ENCODE peak calls at places on chromosomes 7 and 10, in nine cellular contexts. One of them, this sample, is unnamed.

GRCh38 chr7:158685727-158686126 is 18.9 kb downstream of the NCAPG2 start:
- DNase-seq in ureter: no peak
- DNase-seq in cerebellar cortex: no peak
- DNase-seq in AG10803: peak
- DNase-seq in esophagus squamous epithelium: no peak
- DNase-seq in HEK293T: no peak
- DNase-seq in cerebellum: no peak
- DNase-seq in pancreas: no peak
- DNase-seq in ACHN: no peak
- DNase-seq in this sample: no peak

GRCh38 chr7:22799633-22800032 is 23.0 kb downstream of the TOMM7 start:
- DNase-seq in cerebellum: no peak
- DNase-seq in AG10803: no peak
- DNase-seq in cerebellar cortex: no peak
- DNase-seq in HEK293T: no peak
- DNase-seq in esophagus squamous epithelium: no peak
- DNase-seq in pancreas: no peak
- DNase-seq in ACHN: no peak
- DNase-seq in ureter: no peak
- DNase-seq in this sample: no peak

GRCh38 chr10:24858244-24858907 is 94.0 kb downstream of the PRTFDC1 start:
- DNase-seq in AG10803: peak
- DNase-seq in cerebellum: no peak
- DNase-seq in ACHN: no peak
- DNase-seq in ureter: no peak
- DNase-seq in cerebellar cortex: no peak
- DNase-seq in esophagus squamous epithelium: no peak
- DNase-seq in HEK293T: no peak
- DNase-seq in pancreas: no peak
- DNase-seq in this sample: no peak

GRCh38 chr10:72319416-72320254 is 35.1 kb downstream of the DNAJB12 start:
- DNase-seq in cerebellum: no peak
- DNase-seq in pancreas: peak
- DNase-seq in cerebellar cortex: no peak
- DNase-seq in ureter: peak
- DNase-seq in ACHN: peak
- DNase-seq in AG10803: peak
- DNase-seq in esophagus squamous epithelium: peak
- DNase-seq in HEK293T: peak
- DNase-seq in this sample: peak

GRCh38 chr10:22849077-22849810 is 78.6 kb upstream of the ARMC3 start:
- DNase-seq in ACHN: no peak
- DNase-seq in HEK293T: no peak
- DNase-seq in ureter: peak
- DNase-seq in esophagus squamous epithelium: no peak
- DNase-seq in cerebellar cortex: peak
- DNase-seq in cerebellum: peak
- DNase-seq in AG10803: peak
- DNase-seq in pancreas: peak
- DNase-seq in this sample: peak

GRCh38 chr7:153406486-153406872 is 645.7 kb upstream of the DPP6 start:
- DNase-seq in ACHN: no peak
- DNase-seq in ureter: no peak
- DNase-seq in pancreas: no peak
- DNase-seq in cerebellum: no peak
- DNase-seq in esophagus squamous epithelium: no peak
- DNase-seq in AG10803: no peak
- DNase-seq in cerebellar cortex: no peak
- DNase-seq in HEK293T: no peak
- DNase-seq in this sample: no peak

GRCh38 chr7:7176421-7177043 is 5.8 kb upstream of the C1GALT1 start:
- DNase-seq in ureter: no peak
- DNase-seq in ACHN: peak
- DNase-seq in pancreas: no peak
- DNase-seq in cerebellum: no peak
- DNase-seq in esophagus squamous epithelium: no peak
- DNase-seq in cerebellar cortex: no peak
- DNase-seq in AG10803: peak
- DNase-seq in HEK293T: no peak
- DNase-seq in this sample: no peak

GRCh38 chr7:28748934-28749584 is 209.1 kb downstream of the TRIL start:
- DNase-seq in ureter: no peak
- DNase-seq in pancreas: no peak
- DNase-seq in cerebellum: no peak
- DNase-seq in ACHN: peak
- DNase-seq in cerebellar cortex: no peak
- DNase-seq in AG10803: peak
- DNase-seq in esophagus squamous epithelium: no peak
- DNase-seq in HEK293T: peak
- DNase-seq in this sample: no peak

GRCh38 chr10:132194726-132195125 is 8.0 kb downstream of the DPYSL4 start:
- DNase-seq in HEK293T: no peak
- DNase-seq in esophagus squamous epithelium: no peak
- DNase-seq in cerebellum: no peak
- DNase-seq in cerebellar cortex: no peak
- DNase-seq in ureter: no peak
- DNase-seq in AG10803: no peak
- DNase-seq in ACHN: no peak
- DNase-seq in pancreas: no peak
- DNase-seq in this sample: no peak

GRCh38 chr7:13071999-13072398 is 384.6 kb downstream of the ARL4A start:
- DNase-seq in esophagus squamous epithelium: no peak
- DNase-seq in cerebellar cortex: peak
- DNase-seq in pancreas: no peak
- DNase-seq in ACHN: no peak
- DNase-seq in cerebellum: no peak
- DNase-seq in AG10803: no peak
- DNase-seq in HEK293T: no peak
- DNase-seq in ureter: no peak
- DNase-seq in this sample: no peak